ENCODE peak calls at places on chromosomes 4 and X, in four cellular contexts. Q is endothelial cell, A is GDM1, W is NCI-H446 treated with DMSO at 0.1 percent for 48 hours. L is an unnamed sample.

GRCh38 chr4:36177946-36178345 is 66.4 kb downstream of the ARAP2 start:
- DNase-seq in Q (no peak), A (no peak), W (no peak), L (no peak)

GRCh38 chr4:14348506-14348905 is 653.8 kb upstream of the CPEB2 start:
- DNase-seq in Q (no peak), A (no peak), W (no peak), L (no peak)

GRCh38 chrX:38262715-38263620 is 42.3 kb upstream of the SRPX start:
- DNase-seq in Q (no peak), A (no peak), W (no peak), L (no peak)

GRCh38 chr4:3303840-3304715 is 11.3 kb downstream of the RGS12 start:
- DNase-seq in Q (no peak), A (no peak), W (no peak), L (no peak)

GRCh38 chrX:85243761-85244410 is at the start of the genes SATL1 and ZNF711:
- DNase-seq in Q (peak), A (peak), W (peak), L (peak)

GRCh38 chr4:113141901-113142346 is 92.5 kb downstream of the ANK2 start:
- DNase-seq in Q (no peak), A (no peak), W (no peak), L (no peak)

GRCh38 chrX:10741003-10741402 is 120.6 kb upstream of the MID1 start:
- DNase-seq in Q (no peak), A (no peak), W (no peak), L (no peak)

GRCh38 chrX:1481636-1482529 is 29.2 kb upstream of the ASMTL start:
- DNase-seq in Q (peak), A (no peak), W (no peak), L (no peak)

GRCh38 chr4:65310586-65310985 is 359.7 kb downstream of the EPHA5 start:
- DNase-seq in Q (no peak), A (no peak), W (no peak), L (no peak)

GRCh38 chr4:137421796-137422195 is 110.5 kb downstream of the PCDH18 start:
- DNase-seq in Q (no peak), A (no peak), W (no peak), L (no peak)

GRCh38 chr4:5037553-5038551 is 13.4 kb upstream of the STK32B start:
- DNase-seq in Q (no peak), A (peak), W (no peak), L (no peak)

GRCh38 chr4:97867557-97868091 is 275.7 kb downstream of the STPG2 start:
- DNase-seq in Q (no peak), A (no peak), W (no peak), L (no peak)

GRCh38 chr4:71882113-71882512 is 98.2 kb upstream of the GC start:
- DNase-seq in Q (no peak), A (no peak), W (no peak), L (no peak)

GRCh38 chrX:24395775-24396174 is 35.3 kb downstream of the SUPT20HL1 start:
- DNase-seq in Q (peak), A (peak), W (no peak), L (peak)

GRCh38 chr4:106318511-106318910 is 2.2 kb downstream of the AIMP1 start:
- DNase-seq in Q (no peak), A (no peak), W (no peak), L (no peak)

GRCh38 chr4:39591290-39591689 is 47.4 kb downstream of the SMIM14 start:
- DNase-seq in Q (no peak), A (no peak), W (no peak), L (no peak)

GRCh38 chrX:16212436-16212835 is 45.2 kb downstream of the MAGEB17 start:
- DNase-seq in Q (peak), A (no peak), W (no peak), L (no peak)

GRCh38 chr4:159765402-159765801 is 662.5 kb downstream of the RAPGEF2 start:
- DNase-seq in Q (no peak), A (no peak), W (no peak), L (no peak)

GRCh38 chrX:148530464-148531077 is 30.2 kb downstream of the AFF2 start:
- DNase-seq in Q (no peak), A (no peak), W (no peak), L (no peak)

GRCh38 chr4:128471576-128471975 is 184.0 kb upstream of the PGRMC2 start:
- DNase-seq in Q (no peak), A (no peak), W (no peak), L (no peak)

GRCh38 chr4:2417765-2418651 is at the start of gene ZFYVE28:
- DNase-seq in Q (no peak), A (no peak), W (no peak), L (no peak)

GRCh38 chr4:5142726-5143125 is 91.4 kb downstream of the STK32B start:
- DNase-seq in Q (peak), A (peak), W (no peak), L (no peak)

GRCh38 chr4:128573781-128574508 is 235.6 kb upstream of the JADE1 start:
- DNase-seq in Q (no peak), A (no peak), W (no peak), L (no peak)

GRCh38 chr4:173543266-173543665 is 13.2 kb upstream of the HAND2 start:
- DNase-seq in Q (no peak), A (no peak), W (no peak), L (no peak)

GRCh38 chr4:56757270-56757746 is 64.2 kb downstream of the SPINK2 start:
- DNase-seq in Q (no peak), A (no peak), W (no peak), L (no peak)

GRCh38 chr4:89416968-89417367 is 109.4 kb upstream of the GPRIN3 start:
- DNase-seq in Q (no peak), A (no peak), W (no peak), L (no peak)

GRCh38 chr4:84085986-84086385 is 413.1 kb downstream of the NKX6-1 start:
- DNase-seq in Q (no peak), A (no peak), W (peak), L (no peak)

GRCh38 chr4:147940144-147940543 is 208.3 kb downstream of the ARHGAP10 start:
- DNase-seq in Q (no peak), A (no peak), W (no peak), L (no peak)

GRCh38 chrX:20967725-20968124 is 406.5 kb upstream of the CNKSR2 start:
- DNase-seq in Q (no peak), A (no peak), W (no peak), L (no peak)

GRCh38 chrX:119853449-119853848 is 686 bp upstream of the UPF3B start:
- DNase-seq in Q (no peak), A (no peak), W (no peak), L (no peak)

GRCh38 chr4:48205092-48205491 is 64.5 kb downstream of the TEC start:
- DNase-seq in Q (no peak), A (no peak), W (no peak), L (no peak)